ENCODE peak calls at places on chromosomes 12 and 14, in six cellular contexts. U, B, R, F, O and W are unnamed samples.

GRCh38 chr14:31492759-31493498 is 5.1 kb upstream of the GPR33 start:
- DNase-seq in U (no peak), B (no peak), R (no peak), F (no peak), O (no peak), W (no peak)

GRCh38 chr12:128842579-128842978 is 10.7 kb upstream of the GLT1D1 start:
- DNase-seq in U (no peak), B (no peak), R (no peak), F (no peak), O (no peak), W (no peak)

GRCh38 chr14:88009486-88009885 is 4.6 kb downstream of the GPR65 start:
- DNase-seq in U (no peak), B (no peak), R (no peak), F (no peak), O (no peak), W (no peak)

GRCh38 chr14:64628940-64629403 is 75.3 kb upstream of the PLEKHG3 start:
- DNase-seq in U (no peak), B (no peak), R (no peak), F (no peak), O (no peak), W (no peak)

GRCh38 chr14:21521526-21521925 is 4.6 kb downstream of the SALL2 start:
- DNase-seq in U (no peak), B (no peak), R (no peak), F (no peak), O (no peak), W (no peak)

GRCh38 chr12:8057291-8057690 is 8.9 kb downstream of the C3AR1 start:
- DNase-seq in U (no peak), B (no peak), R (no peak), F (no peak), O (no peak), W (no peak)

GRCh38 chr12:98371419-98371818 is 144.0 kb upstream of the TMPO start:
- DNase-seq in U (no peak), B (no peak), R (no peak), F (peak), O (no peak), W (no peak)

GRCh38 chr12:51898937-51899336 is 8.4 kb upstream of the ACVRL1 start:
- DNase-seq in U (no peak), B (no peak), R (no peak), F (peak), O (no peak), W (no peak)

GRCh38 chr14:67934087-67934486 is 114.5 kb downstream of the RAD51B start:
- DNase-seq in U (peak), B (no peak), R (no peak), F (peak), O (peak), W (no peak)

GRCh38 chr14:22555573-22556011 is 33.4 kb downstream of the DAD1 start:
- DNase-seq in U (no peak), B (no peak), R (peak), F (no peak), O (peak), W (no peak)

GRCh38 chr12:60387356-60387755 is 791.5 kb downstream of the SLC16A7 start:
- DNase-seq in U (no peak), B (no peak), R (no peak), F (no peak), O (no peak), W (no peak)

GRCh38 chr12:43362910-43363694 is 188.9 kb downstream of the ADAMTS20 start:
- DNase-seq in U (no peak), B (no peak), R (no peak), F (no peak), O (no peak), W (no peak)

GRCh38 chr12:50786498-50787231 is 22.8 kb downstream of the ATF1 start:
- DNase-seq in U (no peak), B (no peak), R (no peak), F (peak), O (no peak), W (no peak)

GRCh38 chr12:105644770-105645169 is 314.3 kb downstream of the C12orf75 start:
- DNase-seq in U (no peak), B (no peak), R (no peak), F (no peak), O (no peak), W (no peak)

GRCh38 chr12:43004908-43005307 is 415.4 kb upstream of the PRICKLE1 start:
- DNase-seq in U (no peak), B (no peak), R (no peak), F (peak), O (no peak), W (no peak)

GRCh38 chr14:79144891-79145290 is 974.7 kb downstream of the NRXN3 start:
- DNase-seq in U (no peak), B (no peak), R (no peak), F (no peak), O (no peak), W (no peak)

GRCh38 chr12:93091851-93092558 is 162.9 kb upstream of the EEA1 start:
- DNase-seq in U (peak), B (no peak), R (no peak), F (no peak), O (no peak), W (no peak)

GRCh38 chr12:76272292-76272691 is 75.9 kb downstream of the BBS10 start:
- DNase-seq in U (no peak), B (no peak), R (no peak), F (no peak), O (no peak), W (no peak)

GRCh38 chr12:57498571-57498970 is 10.7 kb downstream of the MARS1 start:
- DNase-seq in U (no peak), B (no peak), R (no peak), F (no peak), O (no peak), W (no peak)